ENCODE peak calls at places on chromosomes 3 and 15, in five cellular contexts. W is astrocyte, M is tibial artery, Z is pancreas, S is mucosa of descending colon. T is an unnamed sample.

GRCh38 chr15:57118013-57118799 is 199.8 kb downstream of the TCF12 start:
- DNase-seq in W (peak; percentile 53), M (no peak), Z (no peak), S (no peak), T (no peak)

GRCh38 chr15:70091649-70092461 is 5.9 kb downstream of the TLE3 start:
- DNase-seq in W (peak; percentile 71), M (no peak), Z (no peak), S (peak; percentile 44), T (no peak)

GRCh38 chr3:171851685-171852084 is 8.5 kb downstream of the TMEM212 start:
- DNase-seq in W (peak; percentile 87), M (no peak), Z (no peak), S (no peak), T (no peak)

GRCh38 chr3:158572766-158573060 is 1.7 kb downstream of the MLF1 start:
- DNase-seq in W (no peak), M (no peak), Z (peak; percentile 19), S (no peak), T (no peak)

GRCh38 chr3:94004301-94004910 is 24.0 kb downstream of the STX19 start:
- DNase-seq in W (peak; percentile 72), M (no peak), Z (no peak), S (no peak), T (no peak)

GRCh38 chr3:9347086-9347485 is 15.8 kb upstream of the THUMPD3 start:
- DNase-seq in W (peak; percentile 70), M (no peak), Z (no peak), S (no peak), T (no peak)

GRCh38 chr3:110414851-110415250 is 656.8 kb upstream of the NECTIN3 start:
- DNase-seq in W (peak; percentile 86), M (no peak), Z (no peak), S (no peak), T (no peak)

GRCh38 chr15:78212546-78213424 is 21.6 kb downstream of the ACSBG1 start:
- DNase-seq in W (peak; percentile 69), M (peak; percentile 36), Z (peak; percentile 87), S (peak; percentile 81), T (no peak)

GRCh38 chr15:33059184-33059583 is 135.3 kb downstream of the FMN1 start:
- DNase-seq in W (peak; percentile 20), M (no peak), Z (no peak), S (no peak), T (no peak)

GRCh38 chr3:61357902-61358301 is 106.7 kb upstream of the FHIT start:
- DNase-seq in W (no peak), M (no peak), Z (no peak), S (no peak), T (no peak)

GRCh38 chr15:69298697-69299441 is at the start of gene PAQR5:
- DNase-seq in W (no peak), M (no peak), Z (peak; percentile 77), S (peak; percentile 85), T (no peak)

GRCh38 chr15:66523926-66524325 is 18.8 kb downstream of the ZWILCH start:
- DNase-seq in W (no peak), M (no peak), Z (no peak), S (no peak), T (no peak)

GRCh38 chr3:182787302-182788036 is 5.8 kb upstream of the ATP11B start:
- DNase-seq in W (peak; percentile 64), M (no peak), Z (no peak), S (no peak), T (no peak)

GRCh38 chr15:58115692-58116091 is 22.5 kb upstream of the AQP9 start:
- DNase-seq in W (peak; percentile 0), M (no peak), Z (no peak), S (no peak), T (no peak)

GRCh38 chr3:58480309-58480708 is 11.6 kb upstream of the KCTD6 start:
- DNase-seq in W (no peak), M (no peak), Z (no peak), S (no peak), T (no peak)

GRCh38 chr3:17050051-17050450 is 165.3 kb downstream of the PLCL2 start:
- DNase-seq in W (no peak), M (no peak), Z (no peak), S (no peak), T (no peak)

GRCh38 chr15:30990036-30990435 is 1.4 kb downstream of the MTMR10 start:
- DNase-seq in W (no peak), M (no peak), Z (no peak), S (no peak), T (no peak)

GRCh38 chr15:99424978-99425665 is 140.7 kb upstream of the MEF2A start:
- DNase-seq in W (peak; percentile 83), M (peak; percentile 64), Z (no peak), S (no peak), T (no peak)

GRCh38 chr3:71511037-71511436 is 72.5 kb downstream of the FOXP1 start:
- DNase-seq in W (peak; percentile 99), M (no peak), Z (no peak), S (no peak), T (no peak)

GRCh38 chr3:66432767-66433521 is 67.9 kb downstream of the LRIG1 start:
- DNase-seq in W (no peak), M (no peak), Z (no peak), S (no peak), T (no peak)

GRCh38 chr3:174125267-174125844 is 727.8 kb downstream of the NLGN1 start:
- DNase-seq in W (peak; percentile 24), M (no peak), Z (no peak), S (no peak), T (no peak)

GRCh38 chr3:41742127-41742526 is 219.8 kb downstream of the ULK4 start:
- DNase-seq in W (no peak), M (no peak), Z (no peak), S (no peak), T (no peak)

GRCh38 chr3:37932505-37932904 is 58.1 kb upstream of the VILL start:
- DNase-seq in W (no peak), M (no peak), Z (no peak), S (no peak), T (no peak)

GRCh38 chr15:40282144-40282869 is 557 bp downstream of the ANKRD63 start:
- DNase-seq in W (no peak), M (no peak), Z (peak; percentile 87), S (peak; percentile 74), T (no peak)

GRCh38 chr3:72423643-72424042 is 424.6 kb downstream of the SHQ1 start:
- DNase-seq in W (no peak), M (no peak), Z (no peak), S (no peak), T (no peak)

GRCh38 chr3:38628835-38629234 is 20.7 kb downstream of the SCN5A start:
- DNase-seq in W (no peak), M (no peak), Z (no peak), S (no peak), T (no peak)

GRCh38 chr3:120526011-120526870 is 69.9 kb upstream of the NDUFB4 start:
- DNase-seq in W (no peak), M (no peak), Z (no peak), S (no peak), T (no peak)

DNA sequence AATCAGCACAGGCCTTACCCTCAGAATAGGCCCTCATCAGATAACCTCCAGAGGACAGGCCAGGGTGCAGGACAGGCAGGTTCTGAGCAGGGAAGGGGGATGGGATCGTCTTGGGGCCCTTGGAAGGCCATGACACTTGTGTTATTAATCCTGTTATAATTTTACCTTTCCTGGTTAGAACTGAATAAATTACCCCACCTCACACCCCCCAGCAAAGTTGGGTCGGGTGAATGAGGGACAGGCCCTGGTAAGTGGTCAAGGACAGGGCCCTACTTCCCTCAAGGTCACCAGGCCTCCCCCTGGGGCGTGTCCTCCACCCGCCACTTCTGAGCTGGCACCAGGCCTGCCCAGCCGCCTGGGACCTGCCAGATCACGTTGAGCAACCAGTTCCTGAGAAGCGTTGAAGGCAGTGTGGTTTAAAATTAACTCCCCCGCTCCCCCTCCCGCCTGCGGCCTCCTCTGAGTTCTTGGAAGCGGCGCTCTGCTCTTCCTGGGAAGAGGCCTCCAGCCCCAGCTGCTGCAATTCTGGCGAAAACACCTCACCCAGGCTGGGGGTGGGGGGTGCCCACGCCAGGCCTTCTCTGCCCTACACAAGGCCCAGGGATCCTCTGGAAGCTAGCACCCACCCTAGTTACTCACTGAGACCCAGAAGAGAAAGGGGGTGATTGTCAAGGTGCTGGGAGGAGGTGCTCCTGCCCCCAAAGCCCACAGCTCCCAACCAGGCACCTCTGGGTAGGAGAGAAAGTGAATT is 10.6 kb downstream of the CISH start:
- DNase-seq in W (peak; percentile 94), M (peak; percentile 98), Z (peak; percentile 99), S (peak; percentile 96), T (no peak)
- H3K4me1 ChIP-seq in W (peaks cover 18% of the 10 kb centered on the region), M (peaks cover 70% of the 10 kb centered on the region), Z (peaks cover 67% of the 10 kb centered on the region), S (peaks cover 43% of the 10 kb centered on the region), T (peaks cover 70% of the 10 kb centered on the region)

GRCh38 chr3:104437891-104438290 is 928.8 kb upstream of the ALCAM start:
- DNase-seq in W (peak; percentile 81), M (no peak), Z (no peak), S (no peak), T (no peak)

GRCh38 chr3:104436536-104436935 is 930.2 kb upstream of the ALCAM start:
- DNase-seq in W (peak; percentile 63), M (no peak), Z (no peak), S (no peak), T (no peak)

GRCh38 chr3:104437131-104437750 is 929.5 kb upstream of the ALCAM start:
- DNase-seq in W (peak; percentile 87), M (no peak), Z (no peak), S (no peak), T (no peak)

DNA sequence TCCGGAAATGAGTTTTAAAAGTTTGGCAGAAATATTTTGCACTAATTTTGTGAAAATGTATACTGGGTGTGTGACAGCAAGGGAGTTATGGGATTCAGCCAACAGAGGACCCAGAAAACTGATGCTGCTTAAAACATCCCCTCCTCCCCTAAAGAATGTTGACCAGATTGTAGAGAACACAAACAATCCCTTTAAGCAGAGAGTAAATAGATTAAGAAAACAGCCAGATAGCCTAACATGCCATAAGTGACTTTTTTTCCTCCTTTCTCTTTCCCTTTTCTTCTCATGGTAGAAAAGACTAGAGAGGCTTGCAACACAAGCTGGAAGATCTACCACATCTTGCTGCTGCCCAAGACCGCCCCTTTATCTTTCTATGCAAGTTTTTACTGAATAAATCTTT is 927.9 kb upstream of the ALCAM start:
- DNase-seq in W (no peak), M (no peak), Z (no peak), S (no peak), T (no peak)
- H3K4me3 ChIP-seq in W (no peak overlapping the region), M (no peak overlapping the region), Z (no peak overlapping the region), S (no peak overlapping the region), T (no peak overlapping the region)

DNA sequence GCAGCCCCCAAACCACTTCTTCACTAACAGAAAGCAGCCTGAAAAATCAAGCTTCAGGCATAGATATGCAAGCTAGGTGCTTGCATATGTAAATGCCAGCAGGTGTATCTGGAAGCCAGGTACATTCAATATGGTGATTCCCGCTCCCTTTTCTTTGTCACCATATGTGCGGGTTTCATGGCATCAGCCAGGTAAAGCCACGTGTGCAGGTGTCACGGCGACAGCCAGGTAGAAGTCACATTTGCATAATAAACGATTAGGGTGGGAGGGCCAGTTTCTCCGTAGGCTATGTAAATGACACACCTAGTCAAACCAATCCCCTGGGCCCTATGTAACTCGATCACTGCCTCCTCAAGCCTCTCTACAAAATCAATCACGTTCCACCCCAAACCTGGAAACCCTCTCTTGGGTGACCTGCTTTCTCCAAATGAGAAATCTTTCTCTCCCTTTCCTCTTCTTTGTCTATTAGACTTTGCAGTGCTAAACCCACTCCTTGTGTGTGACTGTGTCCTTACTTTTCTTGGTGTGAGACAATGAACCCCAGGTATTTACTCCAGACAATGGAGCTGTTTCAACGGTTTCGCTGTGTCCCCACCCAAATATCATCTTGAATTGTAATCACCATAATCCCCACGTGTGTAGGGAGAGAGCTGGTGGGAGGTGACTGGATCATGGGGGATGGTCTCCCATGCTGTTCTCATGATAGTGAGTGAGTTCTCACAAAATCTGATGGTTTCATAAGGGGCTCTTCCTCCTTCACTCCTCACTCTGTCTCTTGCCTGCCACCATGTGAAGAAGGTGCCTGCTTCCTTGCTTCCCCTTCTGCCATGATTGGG is 44.6 kb downstream of the ONECUT1 start:
- DNase-seq in W (no peak), M (no peak), Z (no peak), S (no peak), T (no peak)
- H3K4me1 ChIP-seq in W (no peaks in the 10 kb centered on the region), M (no peaks in the 10 kb centered on the region), Z (no peaks in the 10 kb centered on the region), S (no peaks in the 10 kb centered on the region), T (no peaks in the 10 kb centered on the region)

GRCh38 chr3:49903451-49904424 is at the start of gene MST1R:
- DNase-seq in W (no peak), M (peak; percentile 51), Z (peak; percentile 96), S (peak; percentile 96), T (no peak)
- H3K4me3 ChIP-seq in W (no peak within 1 kb of the TSS), M (peak within 1 kb of the TSS; percentile 46), Z (peak within 1 kb of the TSS; percentile 43), S (peak within 1 kb of the TSS; percentile 25), T (peak within 1 kb of the TSS; percentile 36)

T was measured in vagina.